ENCODE peak calls at places on chromosomes 6 and 20, in six cellular contexts. D, T, O, Y, C and J are unnamed samples. For H3K4me1, the result is how much of the 10 kb centered on the place peaks cover.

GRCh38 chr6:149830731-149831379 is 33.3 kb downstream of the LRP11 start:
- DNase-seq in D (no peak), T (peak), O (no peak), Y (no peak), C (no peak), J (no peak)

GRCh38 chr6:125356888-125357287 is 55.1 kb upstream of the HDDC2 start:
- DNase-seq in D (no peak), T (no peak), O (no peak), Y (no peak), C (no peak), J (no peak)

GRCh38 chr20:35285806-35286076 is 1.2 kb upstream of the EIF6 start:
- DNase-seq in D (no peak), T (no peak), O (no peak), Y (no peak), C (no peak), J (no peak)

GRCh38 chr6:82362144-82362543 is 1.5 kb upstream of the TPBG start:
- DNase-seq in D (no peak), T (no peak), O (no peak), Y (no peak), C (no peak), J (no peak)

GRCh38 chr6:150118642-150119041 is 24.2 kb upstream of the PPP1R14C start:
- DNase-seq in D (no peak), T (no peak), O (no peak), Y (no peak), C (no peak), J (no peak)

GRCh38 chr20:41627001-41627400 is 8.8 kb upstream of the CHD6 start:
- DNase-seq in D (no peak), T (no peak), O (no peak), Y (no peak), C (no peak), J (no peak)

GRCh38 chr20:25127761-25128537 is 46.0 kb upstream of the VSX1 start:
- DNase-seq in D (no peak), T (no peak), O (no peak), Y (no peak), C (no peak), J (no peak)

GRCh38 chr6:169450097-169450496 is 196.5 kb upstream of the THBS2 start:
- DNase-seq in D (no peak), T (no peak), O (no peak), Y (no peak), C (no peak), J (no peak)

GRCh38 chr20:40320612-40321011 is 368.4 kb downstream of the MAFB start:
- DNase-seq in D (no peak), T (no peak), O (no peak), Y (no peak), C (no peak), J (no peak)

GRCh38 chr6:148455225-148455624 is 112.6 kb downstream of the SASH1 start:
- DNase-seq in D (no peak), T (peak), O (no peak), Y (no peak), C (no peak), J (no peak)

GRCh38 chr6:87858440-87858839 is 156.4 kb upstream of the AKIRIN2 start:
- DNase-seq in D (no peak), T (no peak), O (no peak), Y (no peak), C (no peak), J (no peak)

GRCh38 chr6:127956260-127956888 is 55.5 kb upstream of the THEMIS start:
- DNase-seq in D (no peak), T (no peak), O (no peak), Y (no peak), C (no peak), J (no peak)

GRCh38 chr6:30450908-30451818 is 38.1 kb upstream of the HLA-E start:
- DNase-seq in D (peak), T (peak), O (peak), Y (peak), C (no peak), J (no peak)

DNA sequence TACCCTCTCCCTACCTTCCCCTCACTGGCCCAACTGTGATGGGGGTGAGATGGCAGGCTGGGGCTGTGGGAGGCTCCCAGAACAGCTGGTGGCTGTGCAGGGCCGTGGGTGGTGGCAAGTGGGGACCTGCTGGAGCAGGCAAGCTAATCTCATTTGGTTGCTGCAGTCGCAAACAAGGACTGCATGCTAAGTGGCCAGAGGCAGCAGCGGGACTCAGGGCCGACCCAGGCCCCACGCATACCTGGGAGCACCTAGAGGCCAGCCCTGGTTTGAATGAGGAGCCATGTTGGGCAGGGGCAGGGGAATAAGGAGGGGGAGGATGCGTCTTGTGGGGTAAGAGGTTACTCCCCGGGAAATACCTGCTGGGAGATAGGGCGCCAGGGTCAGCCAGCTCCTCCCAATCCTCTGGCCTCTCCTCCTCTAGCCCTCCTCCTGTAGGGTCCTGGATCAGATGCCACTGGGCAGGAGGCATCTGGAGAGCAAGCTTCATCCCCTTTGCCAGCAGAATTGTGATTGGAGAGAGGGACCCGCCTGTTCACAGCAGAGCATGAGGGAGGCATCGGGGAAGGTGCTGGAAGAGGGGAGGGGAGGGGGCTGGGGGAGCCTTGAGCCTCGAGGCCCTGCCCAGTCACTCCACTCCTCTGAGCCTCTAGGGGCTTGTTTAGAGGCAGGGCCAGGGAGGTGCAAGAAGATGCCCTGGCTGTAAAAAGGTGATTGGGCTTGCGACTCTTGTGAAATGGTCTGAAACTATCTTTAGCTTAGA is 24.3 kb upstream of the CDH22 start:
- DNase-seq in D (no peak), T (no peak), O (no peak), Y (no peak), C (no peak), J (no peak)
- H3K4me1 ChIP-seq in D (under half), T (under half), O (under half), Y (under half), C (under half), J (under half)

GRCh38 chr20:19975901-19976300 is 41.3 kb upstream of the NAA20 start:
- DNase-seq in D (no peak), T (peak), O (no peak), Y (no peak), C (no peak), J (no peak)

GRCh38 chr20:19973920-19974620 is 43.1 kb upstream of the NAA20 start:
- DNase-seq in D (peak), T (peak), O (peak), Y (no peak), C (no peak), J (peak)

GRCh38 chr20:19974621-19975435 is 42.3 kb upstream of the NAA20 start:
- DNase-seq in D (no peak), T (peak), O (peak), Y (no peak), C (peak), J (peak)

GRCh38 chr20:19976595-19977372 is 40.4 kb upstream of the NAA20 start:
- DNase-seq in D (no peak), T (peak), O (peak), Y (no peak), C (no peak), J (peak)

GRCh38 chr20:19975436-19975799 is 41.7 kb upstream of the NAA20 start:
- DNase-seq in D (no peak), T (peak), O (peak), Y (no peak), C (no peak), J (no peak)
- H3K4me3 ChIP-seq in D (peak), T (peak), O (peak), Y (no peak), C (peak), J (peak)

GRCh38 chr6:34246563-34247391 is 2.0 kb downstream of the SMIM29 start:
- DNase-seq in D (peak), T (no peak), O (peak), Y (no peak), C (no peak), J (no peak)
- H3K4me1 ChIP-seq in D (under half), T (under half), O (under half), Y (under half), C (under half), J (under half)

GRCh38 chr6:9634776-9635175 is 780.1 kb downstream of the TFAP2A start:
- DNase-seq in D (no peak), T (no peak), O (no peak), Y (no peak), C (no peak), J (no peak)
- H3K4me3 ChIP-seq in D (no peak), T (no peak), O (no peak), Y (no peak), C (no peak), J (no peak)

GRCh38 chr6:158465747-158466146 is 94.1 kb upstream of the TMEM181 start:
- DNase-seq in D (no peak), T (no peak), O (no peak), Y (no peak), C (no peak), J (no peak)

GRCh38 chr6:158472453-158472852 is 87.4 kb upstream of the TMEM181 start:
- DNase-seq in D (no peak), T (no peak), O (no peak), Y (no peak), C (no peak), J (no peak)

GRCh38 chr6:158467923-158468322 is 92.0 kb upstream of the TMEM181 start:
- DNase-seq in D (no peak), T (no peak), O (no peak), Y (no peak), C (no peak), J (no peak)

GRCh38 chr6:158471339-158471738 is 88.6 kb upstream of the TMEM181 start:
- DNase-seq in D (no peak), T (no peak), O (no peak), Y (no peak), C (no peak), J (no peak)

DNA sequence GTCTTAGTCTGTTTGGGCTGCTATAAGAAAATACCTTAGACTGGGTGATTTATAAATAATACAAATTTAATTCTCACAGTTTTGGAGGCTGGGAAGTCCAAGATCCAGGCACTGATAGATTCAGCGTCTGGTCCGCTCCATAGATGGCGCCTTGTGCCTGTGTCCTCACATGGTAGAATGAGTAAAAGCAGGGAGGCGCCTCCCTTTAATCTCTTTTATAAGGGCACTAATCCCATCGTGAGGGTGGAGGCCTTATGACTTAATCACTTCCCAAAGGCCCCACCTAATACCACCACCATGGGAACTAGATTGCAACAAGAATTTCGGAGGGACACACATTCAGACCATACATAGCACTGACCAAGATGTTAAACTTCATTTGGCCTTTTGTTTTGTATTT is 91.2 kb upstream of the TMEM181 start:
- DNase-seq in D (no peak), T (peak), O (no peak), Y (no peak), C (no peak), J (no peak)
- H3K4me1 ChIP-seq in D (under half), T (under half), O (under half), Y (under half), C (under half), J (under half)

DNA sequence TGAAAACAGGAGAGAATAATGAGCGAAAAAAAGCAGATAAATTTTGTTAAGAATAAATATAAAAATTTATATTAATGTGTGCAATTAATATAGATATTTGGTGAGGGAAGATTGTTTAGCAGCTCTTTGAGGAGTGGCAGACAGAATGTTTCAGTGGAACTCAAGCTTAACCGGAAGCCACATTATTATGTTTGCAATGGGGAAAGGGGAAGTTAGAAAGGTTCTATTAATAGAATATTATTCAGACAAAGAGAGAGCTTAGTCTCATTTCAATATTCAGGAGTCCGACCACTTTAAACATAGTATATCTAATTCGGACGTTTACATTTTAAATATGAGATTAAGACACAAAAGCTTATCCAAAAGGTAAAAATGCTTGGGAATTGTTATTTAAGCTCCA is 81.6 kb upstream of the KHDRBS2 start:
- DNase-seq in D (no peak), T (no peak), O (no peak), Y (no peak), C (no peak), J (no peak)
- H3K4me3 ChIP-seq in D (no peak), T (no peak), O (no peak), Y (no peak), C (no peak), J (no peak)

GRCh38 chr20:43740642-43741041 is 13.8 kb upstream of the GTSF1L start:
- DNase-seq in D (no peak), T (no peak), O (no peak), Y (no peak), C (no peak), J (no peak)
- H3K4me1 ChIP-seq in D (under half), T (under half), O (under half), Y (under half), C (under half), J (under half)

DNA sequence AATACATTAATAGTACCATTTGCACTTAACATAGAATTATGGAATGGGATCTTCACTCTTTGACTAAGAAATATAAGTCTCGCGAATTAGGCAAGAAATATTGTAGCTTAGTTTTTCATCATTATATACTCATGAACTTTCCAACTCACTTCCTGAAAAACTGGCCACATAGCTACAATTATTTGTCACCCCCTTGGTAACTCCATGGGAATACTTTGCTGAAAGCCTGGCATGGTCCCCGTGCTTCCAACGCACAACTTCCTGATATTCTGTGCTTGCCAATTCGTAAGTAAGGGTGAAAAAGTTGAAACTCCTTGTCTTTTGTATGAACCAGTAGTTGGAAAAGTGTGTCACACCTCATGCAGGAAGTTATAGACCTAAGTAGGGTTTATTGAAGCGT is 23.7 kb upstream of the HLA-DQA1 start:
- DNase-seq in D (no peak), T (no peak), O (no peak), Y (no peak), C (no peak), J (no peak)
- H3K4me3 ChIP-seq in D (no peak), T (no peak), O (no peak), Y (no peak), C (no peak), J (no peak)

GRCh38 chr20:62618622-62619529 is 23.4 kb upstream of the SLCO4A1 start:
- DNase-seq in D (peak), T (no peak), O (no peak), Y (no peak), C (no peak), J (no peak)
- H3K4me1 ChIP-seq in D (under half), T (under half), O (half or more), Y (under half), C (under half), J (under half)